ENCODE peak calls at places on chromosomes 6 and 20, in four cellular contexts. C is SK-N-SH, H is brain microvascular endothelial cell, T is lower lobe of right lung. W is an unnamed sample.
A peak's percentile ranks its signal among the peaks of the same experiment; 100 is the strongest.

GRCh38 chr6:96066376-96066775 is 50.6 kb downstream of the FUT9 start:
- DNase-seq in C (no peak), H (no peak), T (no peak), W (no peak)

GRCh38 chr6:16762547-16763477 is 1.6 kb upstream of the ATXN1 start:
- DNase-seq in C (peak; percentile 61), H (peak; percentile 83), T (peak; percentile 84), W (peak; percentile 58)

GRCh38 chr20:29427201-29428060 is 1830.0 kb upstream of the DEFB115 start:
- DNase-seq in C (peak; percentile 66), H (no peak), T (no peak), W (no peak)

GRCh38 chr20:10671850-10672578 is 1.8 kb downstream of the JAG1 start:
- DNase-seq in C (peak; percentile 48), H (no peak), T (peak; percentile 76), W (peak; percentile 77)

GRCh38 chr6:108589244-108589730 is 28.6 kb downstream of the FOXO3 start:
- DNase-seq in C (peak; percentile 36), H (peak; percentile 68), T (peak; percentile 88), W (peak; percentile 72)

GRCh38 chr6:33802186-33803061 is 1.4 kb downstream of the MLN start:
- DNase-seq in C (no peak), H (no peak), T (no peak), W (no peak)

GRCh38 chr6:75396005-75396800 is 97.4 kb downstream of the FILIP1 start:
- DNase-seq in C (no peak), H (no peak), T (no peak), W (no peak)

GRCh38 chr6:107489636-107490567 is at the start of gene SOBP:
- DNase-seq in C (peak; percentile 96), H (no peak), T (peak; percentile 55), W (peak; percentile 92)

GRCh38 chr6:136550045-136550329 is 235 bp downstream of the MAP7 start:
- DNase-seq in C (peak; percentile 89), H (no peak), T (no peak), W (no peak)

GRCh38 chr6:10763006-10763405 is 15.4 kb downstream of the TMEM14B start:
- DNase-seq in C (no peak), H (no peak), T (no peak), W (no peak)

GRCh38 chr6:80105972-80106417 is 476 bp upstream of the BCKDHB start:
- DNase-seq in C (no peak), H (no peak), T (no peak), W (no peak)

GRCh38 chr6:11350294-11350693 is 117.8 kb upstream of the NEDD9 start:
- DNase-seq in C (no peak), H (no peak), T (peak; percentile 56), W (no peak)

GRCh38 chr6:107655245-107655644 is 165.3 kb downstream of the SOBP start:
- DNase-seq in C (peak; percentile 51), H (no peak), T (no peak), W (peak; percentile 70)

GRCh38 chr20:13788167-13788834 is 3.5 kb downstream of the NDUFAF5 start:
- DNase-seq in C (peak; percentile 58), H (peak; percentile 77), T (no peak), W (peak; percentile 62)

GRCh38 chr20:1265226-1265915 is 723 bp upstream of the SNPH start:
- DNase-seq in C (no peak), H (no peak), T (no peak), W (no peak)

GRCh38 chr6:120805267-120805666 is 529.0 kb downstream of the TBC1D32 start:
- DNase-seq in C (no peak), H (no peak), T (no peak), W (no peak)

GRCh38 chr20:13231031-13231752 is 10.1 kb downstream of the ISM1 start:
- DNase-seq in C (no peak), H (peak; percentile 73), T (no peak), W (peak; percentile 11)

GRCh38 chr6:136191606-136192005 is 58.5 kb downstream of the MTFR2 start:
- DNase-seq in C (no peak), H (no peak), T (no peak), W (peak; percentile 48)

GRCh38 chr20:17583126-17583525 is 13.3 kb downstream of the DSTN start:
- DNase-seq in C (no peak), H (no peak), T (no peak), W (no peak)

GRCh38 chr20:766906-767305 is 1.4 kb downstream of the SLC52A3 start:
- DNase-seq in C (no peak), H (no peak), T (no peak), W (no peak)

GRCh38 chr6:7721654-7722053 is 4.2 kb upstream of the BMP6 start:
- DNase-seq in C (peak; percentile 28), H (no peak), T (no peak), W (no peak)

GRCh38 chr6:142846459-142846831 is 98.5 kb downstream of the HIVEP2 start:
- DNase-seq in C (no peak), H (no peak), T (no peak), W (no peak)

GRCh38 chr6:170007468-170008240 is 256.2 kb downstream of the ERMARD start:
- DNase-seq in C (peak; percentile 82), H (no peak), T (no peak), W (no peak)

GRCh38 chr20:1832634-1833033 is 62.6 kb upstream of the SIRPA start:
- DNase-seq in C (no peak), H (no peak), T (no peak), W (peak; percentile 58)

GRCh38 chr6:29887819-29888581 is 54.3 kb upstream of the HLA-A start:
- DNase-seq in C (peak; percentile 27), H (peak; percentile 6), T (peak; percentile 95), W (peak; percentile 87)

DNA sequence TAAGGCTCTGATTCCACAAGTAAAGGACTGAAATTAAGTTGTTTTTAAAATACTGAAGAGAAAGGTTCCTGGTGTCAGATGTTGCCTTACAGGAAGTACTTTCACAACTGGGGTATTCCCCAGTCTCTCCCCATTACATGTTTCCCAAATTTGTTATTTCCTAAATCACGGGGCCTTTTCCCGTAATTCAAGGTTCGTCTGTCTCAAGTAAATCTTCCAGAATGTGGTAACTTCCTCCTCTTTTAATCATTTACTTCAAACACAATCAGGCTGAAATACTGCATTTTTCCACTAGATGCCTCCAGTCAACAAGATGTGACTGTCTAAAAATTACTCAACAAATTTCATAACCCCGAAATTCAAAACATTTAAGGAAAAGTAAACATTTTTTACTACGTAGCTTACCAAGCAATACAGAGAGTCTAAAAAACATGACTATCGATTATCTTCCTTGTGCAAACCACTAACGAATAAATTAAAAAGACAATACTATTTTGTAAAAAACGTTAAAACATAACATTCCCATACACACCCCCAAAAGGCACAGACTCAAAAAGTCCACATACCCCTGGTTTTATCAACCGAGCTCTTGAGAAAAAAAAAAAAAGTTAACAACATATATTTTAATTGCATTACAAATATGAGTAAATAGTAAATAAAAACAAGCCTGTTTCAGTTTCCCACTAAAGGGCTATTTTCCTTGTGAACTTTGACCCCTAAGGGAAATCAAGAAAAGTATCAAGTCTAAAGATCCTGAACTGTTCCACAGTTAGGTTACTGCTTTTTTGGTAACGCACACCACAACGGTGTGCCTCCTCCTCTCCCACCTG is 1.7 kb downstream of the SOD2 start:
- DNase-seq in C (peak; percentile 51), H (peak; percentile 67), T (no peak), W (peak; percentile 22)
- H3K4me3 ChIP-seq in C (peak overlapping the region; percentile 80), H (peak overlapping the region; percentile 74), T (peak overlapping the region; percentile 83), W (no peak overlapping the region)

GRCh38 chr20:63495167-63495720 is 3.6 kb downstream of the EEF1A2 start:
- DNase-seq in C (peak; percentile 17), H (no peak), T (no peak), W (no peak)

GRCh38 chr20:63493563-63494020 is 5.3 kb downstream of the EEF1A2 start:
- DNase-seq in C (peak; percentile 16), H (no peak), T (no peak), W (no peak)

GRCh38 chr20:63495771-63496403 is 3.0 kb downstream of the EEF1A2 start:
- DNase-seq in C (peak; percentile 90), H (no peak), T (peak; percentile 83), W (peak; percentile 97)

GRCh38 chr20:63494084-63494419 is 4.8 kb downstream of the EEF1A2 start:
- DNase-seq in C (no peak), H (no peak), T (no peak), W (no peak)

GRCh38 chr20:63494420-63495166 is 4.3 kb downstream of the EEF1A2 start:
- DNase-seq in C (no peak), H (no peak), T (no peak), W (peak; percentile 50)
- H3K27me3 ChIP-seq in C (no peaks in the 10 kb centered on the region), H (peaks cover 9% of the 10 kb centered on the region), T (peaks cover 58% of the 10 kb centered on the region), W (peaks cover 25% of the 10 kb centered on the region)

GRCh38 chr6:34970962-34971361 is 81.9 kb downstream of the ANKS1A start:
- DNase-seq in C (no peak), H (no peak), T (no peak), W (no peak)
- H3K4me3 ChIP-seq in C (no peak overlapping the region), H (no peak overlapping the region), T (no peak overlapping the region), W (no peak overlapping the region)

GRCh38 chr20:62558779-62559178 is 83.0 kb upstream of the GATA5 start:
- DNase-seq in C (no peak), H (no peak), T (no peak), W (no peak)

GRCh38 chr20:62554898-62555641 is 79.3 kb upstream of the GATA5 start:
- DNase-seq in C (no peak), H (no peak), T (no peak), W (peak; percentile 61)

GRCh38 chr20:62557999-62558408 is 82.2 kb upstream of the GATA5 start:
- DNase-seq in C (no peak), H (no peak), T (no peak), W (no peak)

GRCh38 chr20:62555642-62556420 is 80.0 kb upstream of the GATA5 start:
- DNase-seq in C (peak; percentile 61), H (no peak), T (no peak), W (peak; percentile 62)

GRCh38 chr20:62557425-62557824 is 81.6 kb upstream of the GATA5 start:
- DNase-seq in C (no peak), H (no peak), T (no peak), W (no peak)
- H3K27me3 ChIP-seq in C (peaks cover 18% of the 10 kb centered on the region), H (peaks cover 47% of the 10 kb centered on the region), T (peaks cover 79% of the 10 kb centered on the region), W (no peaks in the 10 kb centered on the region)

GRCh38 chr6:56102216-56102615 is 145.2 kb downstream of the COL21A1 start:
- DNase-seq in C (no peak), H (no peak), T (no peak), W (no peak)
- H3K4me3 ChIP-seq in C (no peak overlapping the region), H (no peak overlapping the region), T (no peak overlapping the region), W (no peak overlapping the region)

DNA sequence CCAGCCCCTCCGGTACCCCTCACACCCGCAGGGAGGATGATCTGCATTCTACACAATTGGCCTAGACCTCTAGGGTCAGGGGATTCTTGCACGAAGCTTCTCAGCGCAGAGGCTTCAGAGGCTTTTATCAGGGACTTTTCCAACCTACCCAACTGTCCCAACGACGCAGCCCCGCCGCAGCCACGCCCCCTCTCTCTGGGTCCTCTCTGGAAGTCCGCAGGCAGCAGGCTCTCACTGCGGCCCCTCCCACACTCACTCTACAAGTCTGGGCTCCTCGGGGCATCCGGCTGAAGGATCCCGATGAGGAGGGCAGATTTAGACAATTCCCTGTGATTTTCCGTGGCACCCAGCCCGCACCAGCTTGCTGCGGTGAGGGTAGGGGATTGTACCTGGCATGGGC is 227.7 kb upstream of the RNF24 start:
- DNase-seq in C (no peak), H (no peak), T (no peak), W (peak; percentile 86)
- H3K27me3 ChIP-seq in C (no peaks in the 10 kb centered on the region), H (peaks cover under 1% of the 10 kb centered on the region), T (peaks cover 30% of the 10 kb centered on the region), W (peaks cover 33% of the 10 kb centered on the region)

GRCh38 chr6:28490191-28490890 is 25.3 kb downstream of the GPX6 start:
- DNase-seq in C (peak; percentile 50), H (peak; percentile 21), T (no peak), W (peak; percentile 31)
- H3K4me3 ChIP-seq in C (peak overlapping the region; percentile 58), H (peak overlapping the region; percentile 73), T (peak overlapping the region; percentile 47), W (peak overlapping the region; percentile 50)